ENCODE peak calls at places on chromosomes 1 and 21, in four cellular contexts. W is SK-N-SH, O is HL-60, M is K562. A is an unnamed sample.

GRCh38 chr1:30757196-30757949 is at the start of gene LAPTM5:
- DNase-seq in O (peak; percentile 86), M (no peak), W (no peak), A (no peak)

GRCh38 chr1:27606708-27607238 is 2.8 kb upstream of the AHDC1 start:
- DNase-seq in O (no peak), M (no peak), W (no peak), A (no peak)

GRCh38 chr1:117678246-117678977 is 72.6 kb downstream of the TENT5C start:
- DNase-seq in M (no peak), W (peak; percentile 74), O (no peak), A (no peak)

GRCh38 chr1:231376875-231377549 is 38.9 kb downstream of the SPRTN start:
- DNase-seq in W (no peak), M (no peak), O (no peak), A (no peak)

GRCh38 chr21:45858180-45858579 is 123.4 kb upstream of the COL6A1 start:
- DNase-seq in W (no peak), M (no peak), O (no peak), A (peak; percentile 63)

GRCh38 chr1:208652300-208653160 is 408.3 kb upstream of the PLXNA2 start:
- DNase-seq in M (peak; percentile 51), O (peak; percentile 34), W (peak; percentile 80), A (no peak)

GRCh38 chr21:34692458-34693020 is 23.7 kb downstream of the CLIC6 start:
- DNase-seq in O (no peak), W (no peak), M (no peak), A (no peak)

GRCh38 chr1:173669491-173669941 is at the start of gene ANKRD45:
- DNase-seq in O (no peak), W (peak; percentile 83), M (no peak), A (no peak)

GRCh38 chr1:212430955-212431394 is 1.7 kb upstream of the NENF start:
- DNase-seq in W (no peak), O (no peak), M (peak; percentile 35), A (no peak)

GRCh38 chr1:7534061-7534825 is 236.9 kb upstream of the VAMP3 start:
- DNase-seq in M (no peak), O (no peak), W (peak; percentile 88), A (no peak)

GRCh38 chr1:30284728-30285460 is 438.5 kb downstream of the MATN1 start:
- DNase-seq in W (no peak), O (no peak), M (no peak), A (no peak)

GRCh38 chr1:175192111-175192629 is 406 bp downstream of the KIAA0040 start:
- DNase-seq in W (peak; percentile 22), O (no peak), M (peak; percentile 56), A (peak; percentile 88)

GRCh38 chr1:162724583-162725120 is 65.8 kb upstream of the HSD17B7 start:
- DNase-seq in M (no peak), W (no peak), O (no peak), A (no peak)

GRCh38 chr1:27203946-27204345 is 30.5 kb upstream of the WDTC1 start:
- DNase-seq in M (no peak), W (no peak), O (no peak), A (no peak)

GRCh38 chr1:47616906-47617305 is 179.1 kb downstream of the FOXD2 start:
- DNase-seq in O (no peak), M (no peak), W (no peak), A (no peak)

GRCh38 chr1:154304664-154305337 is 16.1 kb upstream of the AQP10 start:
- DNase-seq in M (no peak), W (no peak), O (no peak), A (no peak)

GRCh38 chr1:201396859-201397464 is 2.2 kb downstream of the LAD1 start:
- DNase-seq in W (no peak), O (no peak), M (no peak), A (peak; percentile 75)

GRCh38 chr21:39001341-39001740 is 181.9 kb downstream of the PSMG1 start:
- DNase-seq in W (no peak), M (no peak), O (no peak), A (no peak)

GRCh38 chr1:115114308-115114707 is 25.0 kb upstream of the TSPAN2 start:
- DNase-seq in M (no peak), W (peak; percentile 60), O (no peak), A (no peak)

GRCh38 chr1:34412597-34413392 is 236.1 kb downstream of the C1orf94 start:
- DNase-seq in M (no peak), W (no peak), O (no peak), A (no peak)

GRCh38 chr1:167856711-167857418 is 57.1 kb downstream of the ADCY10 start:
- DNase-seq in W (no peak), M (no peak), O (no peak), A (no peak)

GRCh38 chr1:56481140-56481694 is 98.1 kb downstream of the PLPP3 start:
- DNase-seq in O (no peak), W (peak; percentile 54), M (no peak), A (no peak)

GRCh38 chr1:71857862-71858261 is 424.5 kb downstream of the NEGR1 start:
- DNase-seq in O (no peak), M (no peak), W (no peak), A (no peak)

GRCh38 chr1:115893545-115893944 is 52.6 kb upstream of the NHLH2 start:
- DNase-seq in O (no peak), M (no peak), W (no peak), A (no peak)

GRCh38 chr21:16488042-16488441 is 758.3 kb downstream of the USP25 start:
- DNase-seq in M (no peak), O (no peak), W (no peak), A (no peak)

GRCh38 chr1:47971385-47971784 is 25.8 kb downstream of the TRABD2B start:
- DNase-seq in M (no peak), O (no peak), W (no peak), A (no peak)

GRCh38 chr21:37149411-37149810 is 76.4 kb downstream of the TTC3 start:
- DNase-seq in W (no peak), M (no peak), O (no peak), A (no peak)

GRCh38 chr1:68293609-68294353 is 61.5 kb upstream of the WLS start:
- DNase-seq in W (no peak), O (no peak), M (no peak), A (no peak)

GRCh38 chr1:113275691-113276090 is 114.6 kb upstream of the MAGI3 start:
- DNase-seq in O (no peak), M (no peak), W (no peak), A (no peak)

GRCh38 chr1:38018864-38019343 is 6.4 kb downstream of the UTP11 start:
- DNase-seq in M (no peak), W (no peak), O (peak; percentile 30), A (no peak)

GRCh38 chr1:36099681-36100341 is 11.1 kb downstream of the ADPRS start:
- DNase-seq in M (peak; percentile 87), W (peak; percentile 95), O (peak; percentile 78), A (peak; percentile 71)

GRCh38 chr1:94236021-94236491 is 1.3 kb downstream of the ARHGAP29 start:
- DNase-seq in W (peak; percentile 22), M (no peak), O (no peak), A (no peak)

GRCh38 chr1:94237291-94238226 is at the start of gene ARHGAP29:
- DNase-seq in W (peak; percentile 96), M (peak; percentile 75), O (peak; percentile 20), A (peak; percentile 83)

GRCh38 chr1:94236630-94237290 is 624 bp downstream of the ARHGAP29 start:
- DNase-seq in O (no peak), W (no peak), M (no peak), A (peak; percentile 82)

GRCh38 chr1:94235189-94236020 is 2.0 kb downstream of the ARHGAP29 start:
- DNase-seq in O (no peak), W (no peak), M (no peak), A (no peak)

DNA sequence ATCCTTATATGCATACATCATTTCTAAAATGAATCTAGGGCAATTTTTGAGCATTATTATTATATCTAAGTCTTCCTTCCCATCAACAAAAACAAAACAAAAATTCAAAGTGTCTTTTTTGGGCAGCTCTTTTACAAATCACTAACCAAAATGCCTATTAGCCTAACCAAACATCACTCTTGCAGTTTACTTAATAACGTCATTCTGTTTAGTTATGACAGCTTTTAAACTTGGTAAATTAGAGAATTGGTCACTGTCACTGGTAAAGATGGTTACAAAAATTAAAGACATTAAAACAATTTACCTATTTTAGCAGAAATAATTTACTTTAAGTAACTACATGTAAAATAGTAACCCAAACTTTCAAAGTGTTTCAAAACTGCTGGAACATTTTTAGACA is 2.8 kb downstream of the ARHGAP29 start:
- DNase-seq in M (no peak), O (no peak), W (no peak), A (no peak)
- H3K4me3 ChIP-seq in M (no peak overlapping the region), O (no peak overlapping the region), W (peak overlapping the region; percentile 89), A (no peak overlapping the region)

GRCh38 chr1:62689524-62689923 is 1.3 kb upstream of the DOCK7 start:
- DNase-seq in M (no peak), O (no peak), W (no peak), A (no peak)
- TF ChIP-seq POLR2AphosphoS5 in M (no peak), O (no peak), W (no peak), A (no peak)

DNA sequence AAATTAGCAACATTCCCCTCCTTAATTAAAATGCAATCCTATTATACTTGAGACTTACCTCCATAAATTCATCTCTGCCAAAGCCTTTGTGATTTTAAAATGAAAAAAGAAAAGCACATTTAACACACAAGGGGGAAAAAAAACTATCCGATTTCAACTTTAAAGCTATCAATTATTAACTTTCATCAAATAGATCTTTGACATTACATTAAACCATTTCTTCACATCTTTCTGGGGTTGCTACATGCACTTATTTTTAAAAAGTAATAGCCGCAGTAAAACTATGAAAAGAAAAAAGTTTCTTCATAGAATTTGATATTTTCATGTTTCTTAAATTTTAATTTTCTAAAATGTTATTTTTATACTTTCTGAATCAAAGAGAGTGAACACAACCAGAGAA is 71.0 kb downstream of the EVI5 start:
- DNase-seq in W (no peak), O (no peak), M (no peak), A (no peak)
- H3K4me3 ChIP-seq in W (no peak overlapping the region), O (no peak overlapping the region), M (no peak overlapping the region), A (no peak overlapping the region)

GRCh38 chr1:53507115-53507816 is 48.1 kb downstream of the DMRTB1 start:
- DNase-seq in W (no peak), O (no peak), M (no peak), A (no peak)

GRCh38 chr1:53510215-53510614 is 51.0 kb downstream of the DMRTB1 start:
- DNase-seq in M (no peak), O (no peak), W (no peak), A (no peak)

GRCh38 chr1:53508056-53508990 is 49.1 kb downstream of the DMRTB1 start:
- DNase-seq in M (no peak), W (no peak), O (no peak), A (no peak)

GRCh38 chr1:53509775-53510174 is 50.6 kb downstream of the DMRTB1 start:
- DNase-seq in M (no peak), W (no peak), O (no peak), A (no peak)

DNA sequence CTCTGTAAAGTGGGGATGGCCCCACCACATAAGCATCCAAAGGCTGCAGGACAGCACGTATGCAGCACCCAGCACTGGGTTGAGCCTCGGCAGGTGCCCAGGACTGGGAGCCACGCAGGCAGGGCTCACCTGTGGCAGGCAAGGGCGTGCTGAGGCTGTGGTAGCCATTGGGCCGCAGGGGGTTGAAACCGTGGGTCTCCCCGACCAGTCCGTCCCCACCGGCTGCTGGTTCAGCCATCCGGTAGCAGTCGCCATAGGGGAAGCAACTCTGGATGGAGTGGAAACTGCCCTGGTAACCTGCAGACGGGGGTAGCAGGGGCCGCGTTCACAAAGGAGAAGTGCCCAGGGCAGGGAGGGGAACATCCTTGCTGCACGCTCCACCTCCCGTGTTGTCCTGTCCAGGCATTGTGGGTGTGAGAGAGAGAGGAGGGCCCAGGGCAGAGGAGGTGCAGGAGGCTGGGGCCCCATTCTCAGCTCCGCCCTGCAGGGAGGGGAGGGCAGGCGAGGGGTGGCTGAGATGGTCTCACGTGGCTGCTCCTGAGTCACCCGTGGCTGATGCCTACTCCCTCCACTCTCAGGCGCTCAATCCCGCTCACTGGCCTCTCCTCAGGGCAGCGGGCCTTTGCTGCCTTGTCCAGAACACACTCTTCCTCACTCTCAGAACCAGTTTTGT is 49.9 kb downstream of the DMRTB1 start:
- DNase-seq in O (peak; percentile 33), W (no peak), M (no peak), A (no peak)
- TF ChIP-seq POLR2AphosphoS5 in O (no peak), W (no peak), M (no peak), A (no peak)

A was measured in suprapubic skin.